ENCODE peak calls at places on chromosome 7, in ten cellular contexts. F is GM23248, Q is H9, D is adrenal gland, O is Caco-2, Z is tibial nerve, V is mammary epithelial cell, B is small intestine, K is testis, Y is right cardiac atrium. M is an unnamed sample.

GRCh38 chr7:158410720-158411119 is 176.9 kb downstream of the PTPRN2 start:
- DNase-seq in F (no peak), Q (no peak), D (no peak), O (no peak), Z (no peak), V (no peak), B (no peak), K (no peak), Y (no peak), M (no peak)

GRCh38 chr7:117564080-117564479 is 84.3 kb downstream of the CFTR start:
- DNase-seq in F (no peak), Q (no peak), D (no peak), O (no peak), Z (no peak), V (no peak), B (no peak), K (no peak), Y (no peak), M (no peak)

GRCh38 chr7:29564455-29565185 is 985 bp downstream of the PRR15 start:
- DNase-seq in F (peak; percentile 92), Q (peak; percentile 43), D (no peak), O (peak; percentile 62), Z (no peak), V (peak; percentile 85), B (peak; percentile 71), K (peak; percentile 61), Y (peak; percentile 65), M (peak; percentile 82)

GRCh38 chr7:116316838-116317612 is 106.7 kb downstream of the TES start:
- DNase-seq in F (peak; percentile 99), Q (no peak), D (peak; percentile 74), O (no peak), Z (no peak), V (peak; percentile 100), B (peak; percentile 10), K (peak; percentile 23), Y (peak; percentile 43), M (peak; percentile 99)

GRCh38 chr7:138665669-138666140 is 35.5 kb downstream of the SVOPL start:
- DNase-seq in F (no peak), Q (no peak), D (no peak), O (no peak), Z (no peak), V (no peak), B (no peak), K (no peak), Y (no peak), M (no peak)

GRCh38 chr7:87797798-87798403 is 78.3 kb downstream of the SLC25A40 start:
- DNase-seq in F (peak; percentile 57), Q (no peak), D (no peak), O (no peak), Z (no peak), V (peak; percentile 68), B (peak; percentile 51), K (no peak), Y (no peak), M (peak; percentile 61)

GRCh38 chr7:32670105-32670504 is 174.8 kb downstream of the AVL9 start:
- DNase-seq in F (peak; percentile 46), Q (no peak), D (no peak), O (peak; percentile 64), Z (no peak), V (peak; percentile 61), B (peak; percentile 91), K (no peak), Y (no peak), M (no peak)

GRCh38 chr7:148507741-148508285 is 82.8 kb upstream of the C7orf33 start:
- DNase-seq in F (no peak), Q (no peak), D (no peak), O (no peak), Z (no peak), V (no peak), B (no peak), K (no peak), Y (no peak), M (no peak)

GRCh38 chr7:29017666-29018065 is 59.5 kb upstream of the TRIL start:
- DNase-seq in F (peak; percentile 12), Q (no peak), D (no peak), O (no peak), Z (no peak), V (no peak), B (no peak), K (no peak), Y (no peak), M (no peak)

GRCh38 chr7:92621641-92622429 is 31.6 kb upstream of the FAM133B start:
- DNase-seq in F (peak; percentile 45), Q (no peak), D (no peak), O (no peak), Z (no peak), V (peak; percentile 32), B (no peak), K (no peak), Y (no peak), M (peak; percentile 68)

GRCh38 chr7:111101856-111102646 is 11.1 kb downstream of the LRRN3 start:
- DNase-seq in F (no peak), Q (no peak), D (no peak), O (no peak), Z (no peak), V (no peak), B (no peak), K (no peak), Y (no peak), M (no peak)

GRCh38 chr7:3279147-3279818 is 21.8 kb upstream of the SDK1 start:
- DNase-seq in F (no peak), Q (no peak), D (no peak), O (no peak), Z (no peak), V (no peak), B (no peak), K (no peak), Y (no peak), M (no peak)

GRCh38 chr7:142568430-142569097 is 180.7 kb upstream of the PRSS1 start:
- DNase-seq in F (peak; percentile 92), Q (no peak), D (no peak), O (no peak), Z (no peak), V (peak; percentile 71), B (no peak), K (no peak), Y (no peak), M (peak; percentile 61)

DNA sequence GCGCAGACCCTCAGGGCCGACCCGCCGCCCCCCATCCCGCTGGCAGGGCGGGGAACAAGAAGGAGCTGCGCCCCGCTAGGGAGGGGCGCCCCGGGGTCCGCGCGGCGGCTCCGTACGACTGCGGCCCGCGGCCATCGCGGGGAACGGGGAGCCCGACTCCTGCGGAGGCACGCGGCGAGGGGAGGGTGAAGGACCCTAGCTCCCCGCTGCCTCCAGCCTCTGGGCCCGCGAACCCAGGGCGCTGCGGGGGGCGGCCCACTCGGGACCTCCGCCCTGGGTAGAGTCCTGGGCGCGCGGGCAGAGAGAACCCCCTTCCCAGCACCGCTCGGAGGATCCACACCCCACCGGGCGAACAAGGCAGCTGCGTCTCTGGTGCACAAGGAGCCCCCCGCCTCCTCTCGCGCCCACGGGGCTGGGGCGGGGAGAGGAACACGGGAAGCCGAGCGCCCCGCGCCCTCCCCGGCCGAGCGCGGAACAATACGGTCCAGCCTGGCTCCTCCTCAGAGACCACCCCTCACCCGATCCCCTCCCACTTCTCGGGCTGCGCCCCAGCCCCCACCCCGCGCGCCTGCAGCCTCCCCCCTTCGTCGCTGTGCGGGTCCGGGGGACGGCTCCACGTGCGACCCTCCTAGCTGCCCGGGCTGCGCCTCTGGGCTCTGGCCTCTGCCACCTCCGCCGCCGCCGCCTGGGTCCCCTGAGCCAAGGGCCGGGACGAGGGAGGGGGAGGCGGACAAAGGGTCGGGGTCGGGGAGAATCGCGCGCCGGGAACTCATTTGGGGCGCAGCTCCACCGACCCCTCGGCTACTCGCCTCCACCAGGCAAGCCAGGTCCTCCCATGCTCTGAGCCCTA is at the start of gene WDR86:
- DNase-seq in F (no peak), Q (peak; percentile 58), D (no peak), O (no peak), Z (no peak), V (no peak), B (no peak), K (no peak), Y (no peak), M (no peak)
- H3K27me3 ChIP-seq in F (peaks cover 62% of the 10 kb centered on the region), Q (no peaks in the 10 kb centered on the region), D (peaks cover 37% of the 10 kb centered on the region), O (no peaks in the 10 kb centered on the region), Z (peaks cover 28% of the 10 kb centered on the region), V (peaks cover 21% of the 10 kb centered on the region), B (peaks cover 7% of the 10 kb centered on the region), K (no peaks in the 10 kb centered on the region), Y (no peaks in the 10 kb centered on the region), M (peaks cover 87% of the 10 kb centered on the region)

DNA sequence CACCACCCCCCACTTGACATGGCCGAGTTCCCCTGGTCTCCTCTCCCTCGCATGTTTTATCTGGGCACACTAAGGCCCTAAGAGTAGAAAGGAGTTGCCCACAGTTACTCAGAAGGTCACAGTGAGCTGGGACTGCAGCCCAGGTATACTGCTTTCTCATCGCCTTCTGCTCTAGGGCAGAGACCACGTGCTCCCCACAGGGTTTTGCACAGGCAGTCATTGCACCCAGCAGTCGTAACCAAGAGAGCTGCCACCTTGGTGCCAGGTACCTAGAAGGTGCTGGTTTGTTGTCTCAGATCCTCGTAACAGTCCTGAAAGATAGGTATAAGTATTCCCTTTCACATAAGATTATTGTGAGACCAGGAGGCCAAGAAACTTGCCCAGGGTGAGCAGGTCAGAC is 1.8 kb downstream of the MINDY4 start:
- DNase-seq in F (no peak), Q (no peak), D (no peak), O (no peak), Z (no peak), V (no peak), B (no peak), K (no peak), Y (no peak), M (no peak)
- H3K4me1 ChIP-seq in F (no peaks in the 10 kb centered on the region), Q (no peaks in the 10 kb centered on the region), D (peaks cover 13% of the 10 kb centered on the region), O (peaks cover 6% of the 10 kb centered on the region), Z (peaks cover 12% of the 10 kb centered on the region), V (peaks cover 10% of the 10 kb centered on the region), B (peaks cover 3% of the 10 kb centered on the region), K (peaks cover 30% of the 10 kb centered on the region), Y (peaks cover 2% of the 10 kb centered on the region), M (no peaks in the 10 kb centered on the region)

DNA sequence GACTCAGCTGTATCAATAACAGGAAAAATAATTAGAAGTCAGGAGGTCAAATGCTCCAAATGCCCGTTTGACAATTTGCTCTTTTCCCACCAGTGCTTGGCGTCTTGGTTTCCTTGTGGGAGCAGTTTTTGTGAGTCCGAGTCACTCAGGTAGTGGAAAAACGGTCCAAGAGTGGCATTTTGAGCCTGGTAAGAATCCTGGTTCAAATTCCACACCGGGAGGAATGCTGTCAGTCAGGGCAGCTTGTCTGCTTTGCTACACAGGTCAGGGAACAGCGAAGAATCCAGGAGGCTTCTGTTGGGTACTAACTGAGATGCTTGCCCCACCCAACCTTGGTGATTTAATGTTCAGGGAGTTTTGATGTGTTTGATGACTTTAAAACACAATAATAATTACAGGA is 209.5 kb downstream of the HERPUD2 start:
- DNase-seq in F (no peak), Q (no peak), D (no peak), O (no peak), Z (no peak), V (no peak), B (no peak), K (no peak), Y (no peak), M (no peak)
- H3K27me3 ChIP-seq in F (peaks cover 8% of the 10 kb centered on the region), Q (no peaks in the 10 kb centered on the region), D (no peaks in the 10 kb centered on the region), O (no peaks in the 10 kb centered on the region), Z (no peaks in the 10 kb centered on the region), V (peaks cover 3% of the 10 kb centered on the region), B (peaks cover 2% of the 10 kb centered on the region), K (no peaks in the 10 kb centered on the region), Y (no peaks in the 10 kb centered on the region), M (no peaks in the 10 kb centered on the region)

DNA sequence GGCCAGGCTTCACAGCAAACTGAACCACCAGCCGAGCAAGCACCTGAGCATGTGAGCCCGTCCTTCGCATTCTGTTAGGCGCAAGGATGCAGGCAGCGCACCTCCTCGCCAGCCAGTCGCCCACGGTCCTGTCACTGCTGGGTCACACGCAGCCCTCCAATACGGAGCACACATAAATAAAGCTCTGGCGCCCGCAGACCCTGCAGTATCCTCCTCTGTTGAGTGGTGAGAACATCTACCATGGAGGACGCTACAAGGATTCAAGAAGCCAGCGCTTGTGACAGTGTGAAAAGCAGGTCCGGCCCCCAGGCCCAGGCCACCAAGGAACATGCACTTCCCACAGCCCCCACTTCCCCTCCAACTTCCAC is 34.9 kb downstream of the VOPP1 start:
- DNase-seq in F (no peak), Q (no peak), D (no peak), O (no peak), Z (no peak), V (no peak), B (no peak), K (no peak), Y (no peak), M (no peak)
- H3K4me1 ChIP-seq in F (peaks cover 45% of the 10 kb centered on the region), Q (peaks cover 9% of the 10 kb centered on the region), D (peaks cover 48% of the 10 kb centered on the region), O (peaks cover 9% of the 10 kb centered on the region), Z (peaks cover 48% of the 10 kb centered on the region), V (peaks cover 53% of the 10 kb centered on the region), B (peaks cover 7% of the 10 kb centered on the region), K (peaks cover 5% of the 10 kb centered on the region), Y (peaks cover 3% of the 10 kb centered on the region), M (peaks cover 32% of the 10 kb centered on the region)

M was measured in foreskin keratinocyte.